ENCODE peak calls at places on chromosomes 16 and 17, in five cellular contexts. N is mammary epithelial cell; W is CD8-positive, alpha-beta memory T cell; R is stomach; K is ovary. J is an unnamed sample. For H3K4me1, the result is how much of the 10 kb centered on the place peaks cover.

GRCh38 chr16:69195371-69196029 is 8.5 kb downstream of the SNTB2 start:
- DNase-seq in R (no peak), W (no peak), N (no peak), K (no peak), J (no peak)

GRCh38 chr17:44097110-44097810 is 26.2 kb downstream of the HDAC5 start:
- DNase-seq in R (peak), K (no peak), N (no peak), W (no peak), J (no peak)

GRCh38 chr17:66548158-66548557 is 245.7 kb downstream of the PRKCA start:
- DNase-seq in K (no peak), W (no peak), R (no peak), N (no peak), J (no peak)

GRCh38 chr17:70060415-70060814 is 14.6 kb upstream of the KCNJ16 start:
- DNase-seq in R (peak), W (no peak), N (no peak), K (peak), J (no peak)

GRCh38 chr16:50627419-50627818 is 53.7 kb downstream of the SNX20 start:
- DNase-seq in K (peak), N (peak), W (peak), R (peak), J (no peak)

GRCh38 chr16:30377812-30378235 is 3.2 kb downstream of the MYL11 start:
- DNase-seq in K (peak), N (peak), R (peak), W (peak), J (peak)

GRCh38 chr17:2068589-2069051 is 13.7 kb downstream of the HIC1 start:
- DNase-seq in K (peak), R (no peak), W (no peak), N (no peak), J (no peak)

GRCh38 chr16:4517812-4518211 is 20.8 kb downstream of the CDIP1 start:
- DNase-seq in W (no peak), K (no peak), N (no peak), R (no peak), J (no peak)

GRCh38 chr16:77570574-77570973 is 135.7 kb upstream of the ADAMTS18 start:
- DNase-seq in W (no peak), N (no peak), R (no peak), K (no peak), J (no peak)

GRCh38 chr17:79956853-79957252 is 78.8 kb downstream of the TBC1D16 start:
- DNase-seq in R (no peak), W (no peak), N (no peak), K (peak), J (peak)

GRCh38 chr17:17108681-17109049 is 66.4 kb downstream of the MPRIP start:
- DNase-seq in K (no peak), W (no peak), R (peak), N (no peak), J (peak)

GRCh38 chr16:27762441-27762840 is 212.5 kb downstream of the KATNIP start:
- DNase-seq in W (no peak), K (no peak), R (no peak), N (no peak), J (no peak)

GRCh38 chr17:68738044-68738443 is 136.9 kb upstream of the FAM20A start:
- DNase-seq in K (peak), W (no peak), N (no peak), R (peak), J (no peak)

GRCh38 chr17:82400830-82401229 is 17.3 kb upstream of the HEXD start:
- DNase-seq in R (peak), N (no peak), W (peak), K (no peak), J (no peak)

GRCh38 chr16:80938035-80938927 is 68.4 kb downstream of the CMC2 start:
- DNase-seq in W (no peak), K (peak), R (no peak), N (peak), J (peak)

GRCh38 chr16:28935924-28936783 is 4.4 kb downstream of the CD19 start:
- DNase-seq in R (peak), K (peak), N (peak), W (peak), J (peak)

GRCh38 chr17:63096426-63096825 is 130.4 kb downstream of the TANC2 start:
- DNase-seq in N (no peak), W (no peak), R (no peak), K (no peak), J (no peak)

GRCh38 chr17:35878361-35878760 is 1.8 kb downstream of the CCL5 start:
- DNase-seq in W (no peak), R (no peak), N (no peak), K (no peak), J (no peak)

GRCh38 chr16:23539984-23540816 is 16.9 kb downstream of the EARS2 start:
- DNase-seq in W (no peak), R (no peak), K (no peak), N (no peak), J (no peak)

GRCh38 chr16:57208926-57209325 is 22.8 kb downstream of the RSPRY1 start:
- DNase-seq in N (no peak), W (no peak), K (no peak), R (no peak), J (no peak)

GRCh38 chr16:81787659-81788058 is 8.6 kb downstream of the PLCG2 start:
- DNase-seq in N (no peak), K (no peak), W (no peak), R (no peak), J (no peak)

GRCh38 chr16:28845173-28846079 is 722 bp downstream of the TUFM start:
- DNase-seq in R (peak), N (peak), W (peak), K (no peak), J (no peak)

GRCh38 chr17:36913132-36913531 is 24.1 kb upstream of the LHX1 start:
- DNase-seq in K (no peak), R (no peak), W (no peak), N (no peak), J (no peak)

GRCh38 chr17:45579529-45580495 is 89.3 kb upstream of the PLEKHM1 start:
- DNase-seq in R (no peak), W (no peak), N (no peak), K (no peak), J (no peak)

GRCh38 chr16:88649195-88649923 is 1.5 kb downstream of the CYBA start:
- DNase-seq in N (no peak), R (no peak), K (no peak), W (no peak), J (no peak)

GRCh38 chr16:16973726-16974125 is 497.0 kb downstream of the XYLT1 start:
- DNase-seq in W (no peak), N (no peak), K (no peak), R (no peak), J (no peak)

GRCh38 chr17:83062011-83062817 is 17.2 kb upstream of the METRNL start:
- DNase-seq in R (no peak), N (no peak), W (no peak), K (peak), J (peak)

GRCh38 chr16:48277158-48277557 is 29.8 kb upstream of the ABCC11 start:
- DNase-seq in N (peak), K (no peak), W (no peak), R (peak), J (peak)

GRCh38 chr16:4410335-4411075 is 5.9 kb downstream of the CORO7 start:
- DNase-seq in N (peak), R (peak), K (peak), W (peak), J (peak)

GRCh38 chr17:40103082-40103741 is 2.8 kb upstream of the NR1D1 start:
- DNase-seq in R (no peak), K (peak), N (no peak), W (no peak), J (no peak)
- H3K4me1 ChIP-seq in R (half or more), K (under half), N (under half), W (half or more), J (under half)

GRCh38 chr16:24673155-24673554 is 56.3 kb upstream of the TNRC6A start:
- DNase-seq in R (no peak), K (no peak), W (no peak), N (no peak), J (no peak)

GRCh38 chr16:24668481-24669001 is 60.9 kb upstream of the TNRC6A start:
- DNase-seq in W (no peak), R (no peak), K (no peak), N (peak), J (no peak)

GRCh38 chr16:24670623-24671454 is 58.6 kb upstream of the TNRC6A start:
- DNase-seq in N (peak), K (peak), R (no peak), W (no peak), J (no peak)

GRCh38 chr16:24674877-24675276 is 54.6 kb upstream of the TNRC6A start:
- DNase-seq in W (no peak), R (no peak), K (no peak), N (no peak), J (no peak)

DNA sequence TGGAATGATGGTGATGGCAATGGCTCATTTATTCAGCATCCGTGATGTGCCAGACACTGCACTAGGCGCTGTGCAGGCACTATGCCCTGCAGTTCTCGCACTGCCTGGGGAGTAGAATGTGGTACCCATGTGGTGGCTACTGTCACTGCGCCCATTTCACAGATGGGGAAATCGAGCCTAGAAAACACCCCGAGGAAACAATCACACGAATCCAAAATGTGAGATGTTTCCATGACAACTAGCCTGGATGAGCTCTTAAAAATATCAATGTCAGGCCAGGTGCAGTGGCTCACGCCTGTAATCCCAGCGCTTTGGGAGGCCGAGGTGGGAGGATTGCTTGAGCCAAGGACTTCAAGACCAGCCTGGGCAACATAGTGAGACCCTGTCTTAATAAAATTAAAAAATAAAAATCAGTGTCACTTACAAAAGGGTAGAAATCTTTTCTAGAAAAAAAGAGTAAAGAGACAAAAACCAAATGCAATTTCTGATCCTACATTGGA is 57.9 kb upstream of the TNRC6A start:
- DNase-seq in R (no peak), N (no peak), K (no peak), W (no peak), J (no peak)
- H3K27ac ChIP-seq in R (peak), N (no peak), K (no peak), W (no peak), J (peak)

GRCh38 chr17:75507712-75508111 is 7.6 kb downstream of the CASKIN2 start:
- DNase-seq in W (no peak), R (no peak), N (no peak), K (no peak), J (no peak)
- H3K4me1 ChIP-seq in W (under half), R (under half), N (under half), K (under half), J (under half)

GRCh38 chr17:64423881-64424280 is 25.0 kb upstream of the MILR1 start:
- DNase-seq in W (no peak), N (no peak), K (no peak), R (no peak), J (no peak)

GRCh38 chr17:64425191-64425590 is 23.7 kb upstream of the MILR1 start:
- DNase-seq in N (no peak), K (no peak), R (no peak), W (no peak), J (no peak)

GRCh38 chr17:64424318-64424717 is 24.6 kb upstream of the MILR1 start:
- DNase-seq in N (no peak), W (no peak), K (no peak), R (no peak), J (no peak)

GRCh38 chr17:64428406-64428805 is 20.5 kb upstream of the MILR1 start:
- DNase-seq in N (no peak), W (no peak), K (no peak), R (no peak), J (no peak)

GRCh38 chr17:64426584-64426983 is 22.3 kb upstream of the MILR1 start:
- DNase-seq in N (no peak), W (no peak), K (no peak), R (no peak), J (no peak)
- H3K27ac ChIP-seq in N (no peak), W (no peak), K (no peak), R (no peak), J (no peak)

DNA sequence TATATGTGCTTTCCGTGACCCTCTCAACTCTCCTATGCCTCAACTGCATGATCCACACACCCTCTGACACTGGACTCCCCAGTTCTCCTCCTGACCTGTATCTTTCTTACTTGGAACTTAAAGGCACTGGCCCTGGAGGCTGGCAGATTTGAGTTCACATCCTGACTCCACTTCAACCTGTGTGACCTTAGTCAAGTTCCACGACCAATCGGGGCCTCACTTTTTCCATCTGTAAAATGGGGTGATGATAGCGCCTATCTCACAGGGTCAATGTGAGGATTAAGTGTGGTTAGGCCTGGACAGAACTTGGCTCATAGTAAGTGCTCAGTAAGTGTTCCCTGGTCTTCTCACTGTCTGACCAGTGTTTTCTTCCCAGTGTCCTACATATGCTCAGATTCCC is 25.1 kb downstream of the MARF1 start:
- DNase-seq in W (no peak), K (no peak), N (no peak), R (no peak), J (no peak)
- H3K4me1 ChIP-seq in W (under half), K (under half), N (under half), R (under half), J (under half)

GRCh38 chr16:46573834-46574159 is 47.4 kb downstream of the SHCBP1 start:
- DNase-seq in N (no peak), R (no peak), W (no peak), K (no peak), J (no peak)
- H3K27ac ChIP-seq in N (no peak), R (no peak), W (no peak), K (no peak), J (no peak)

DNA sequence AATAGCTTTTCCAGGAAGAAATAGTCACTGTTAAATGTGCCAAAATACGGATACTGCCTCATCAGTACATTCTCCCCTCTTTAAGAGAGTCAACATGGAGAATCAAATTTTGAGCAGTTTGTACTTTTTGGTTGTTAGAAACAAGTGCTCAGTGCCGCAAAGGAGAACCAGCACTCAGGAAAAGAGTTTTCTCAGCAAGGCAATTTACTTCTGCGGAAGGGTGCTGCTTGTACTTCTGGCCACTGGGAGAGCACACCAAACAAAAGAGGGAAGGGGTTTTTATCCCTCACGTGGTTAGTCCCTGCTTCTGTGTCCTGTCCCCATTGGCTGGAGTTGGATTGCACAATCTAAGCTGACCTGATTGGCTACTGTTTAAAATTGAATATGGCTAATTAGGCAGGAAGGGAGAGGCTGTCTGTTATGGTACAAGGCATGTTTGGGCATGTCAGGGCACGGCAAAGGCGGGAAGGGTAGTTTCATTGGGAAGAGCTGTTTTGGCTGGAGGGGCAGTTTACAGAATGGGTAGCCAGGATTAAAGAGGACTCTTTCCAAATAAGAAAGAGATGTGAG is 499.3 kb downstream of the CDH13 start:
- DNase-seq in N (peak), R (no peak), W (no peak), K (no peak), J (no peak)
- H3K4me1 ChIP-seq in N (under half), R (under half), W (under half), K (under half), J (under half)